ENCODE peak calls at places on chromosomes 4 and X, in five cellular contexts. K is HepG2, Z is SK-N-SH, G is K562, U is GM12878. M is an unnamed sample.

GRCh38 chrX:53071604-53072417 is 10.4 kb upstream of the TSPYL2 start:
- DNase-seq in K (peak), Z (peak), G (peak), U (peak), M (no peak)

GRCh38 chrX:155966876-155967275 is 30.6 kb upstream of the IL9R start:
- DNase-seq in K (peak), Z (peak), G (peak), U (peak), M (peak)

GRCh38 chrX:55624403-55624802 is 1.2 kb downstream of the FOXR2 start:
- DNase-seq in K (no peak), Z (no peak), G (no peak), U (no peak), M (no peak)

GRCh38 chr4:28073860-28074555 is 1213.4 kb downstream of the STIM2 start:
- DNase-seq in K (peak), Z (no peak), G (no peak), U (no peak), M (no peak)

GRCh38 chr4:164508126-164508525 is 245.8 kb upstream of the SMIM31 start:
- DNase-seq in K (no peak), Z (no peak), G (no peak), U (no peak), M (no peak)

GRCh38 chrX:48957477-48957826 is at the start of gene OTUD5:
- DNase-seq in K (peak), Z (peak), G (peak), U (no peak), M (no peak)

GRCh38 chr4:150050566-150050965 is 27.7 kb upstream of the DCLK2 start:
- DNase-seq in K (no peak), Z (no peak), G (no peak), U (no peak), M (no peak)

GRCh38 chrX:40166582-40166981 is 68.8 kb upstream of the BCOR start:
- DNase-seq in K (no peak), Z (peak), G (no peak), U (no peak), M (no peak)

GRCh38 chr4:53465891-53466290 is 88.5 kb downstream of the FIP1L1 start:
- DNase-seq in K (no peak), Z (no peak), G (no peak), U (no peak), M (no peak)

GRCh38 chr4:185728886-185729285 is 83.1 kb downstream of the SORBS2 start:
- DNase-seq in K (no peak), Z (no peak), G (no peak), U (no peak), M (no peak)
- TF ChIP-seq GABPA in K (no peak), Z (no peak), G (no peak), U (no peak), M (no peak)

GRCh38 chr4:26029512-26030131 is 115.6 kb downstream of the SMIM20 start:
- DNase-seq in K (no peak), Z (no peak), G (no peak), U (no peak), M (no peak)

GRCh38 chr4:26031704-26032103 is 117.7 kb downstream of the SMIM20 start:
- DNase-seq in K (peak), Z (no peak), G (no peak), U (no peak), M (no peak)

GRCh38 chr4:26030780-26031179 is 116.8 kb downstream of the SMIM20 start:
- DNase-seq in K (no peak), Z (no peak), G (no peak), U (no peak), M (no peak)

GRCh38 chr4:26028793-26029511 is 114.9 kb downstream of the SMIM20 start:
- DNase-seq in K (peak), Z (peak), G (peak), U (no peak), M (no peak)

GRCh38 chr4:26030260-26030667 is 116.2 kb downstream of the SMIM20 start:
- DNase-seq in K (no peak), Z (no peak), G (no peak), U (no peak), M (no peak)
- H3K27ac ChIP-seq in K (no peak), Z (no peak), G (no peak), U (no peak), M (no peak)

DNA sequence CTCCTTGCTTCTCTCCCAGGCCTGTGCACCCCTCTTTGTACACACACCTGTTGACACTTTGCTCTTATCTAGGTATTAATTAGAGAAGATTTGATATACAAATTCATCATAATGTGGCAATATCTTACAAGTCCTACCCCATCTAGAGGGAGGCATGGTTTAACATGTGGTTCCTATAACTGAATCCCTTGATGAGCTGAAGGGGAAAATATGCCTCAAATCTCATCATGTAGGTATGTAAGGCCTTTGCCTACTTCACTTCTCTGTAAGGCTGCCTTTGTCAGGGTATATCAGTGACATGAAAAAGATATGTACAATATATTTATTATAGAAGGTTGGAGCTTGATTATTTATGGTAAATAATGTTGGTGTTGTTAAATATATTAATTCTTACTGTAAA is 31.9 kb downstream of the HTR2C start:
- DNase-seq in K (no peak), Z (no peak), G (no peak), U (no peak), M (no peak)
- TF ChIP-seq REST in K (no peak), Z (no peak), G (no peak), U (no peak), M (no peak)

GRCh38 chrX:153934473-153935325 is at the start of gene NAA10:
- DNase-seq in K (peak), Z (peak), G (peak), U (no peak), M (peak)
- TF ChIP-seq GABPA in K (no peak), Z (peak), G (peak), U (peak), M (peak)

DNA sequence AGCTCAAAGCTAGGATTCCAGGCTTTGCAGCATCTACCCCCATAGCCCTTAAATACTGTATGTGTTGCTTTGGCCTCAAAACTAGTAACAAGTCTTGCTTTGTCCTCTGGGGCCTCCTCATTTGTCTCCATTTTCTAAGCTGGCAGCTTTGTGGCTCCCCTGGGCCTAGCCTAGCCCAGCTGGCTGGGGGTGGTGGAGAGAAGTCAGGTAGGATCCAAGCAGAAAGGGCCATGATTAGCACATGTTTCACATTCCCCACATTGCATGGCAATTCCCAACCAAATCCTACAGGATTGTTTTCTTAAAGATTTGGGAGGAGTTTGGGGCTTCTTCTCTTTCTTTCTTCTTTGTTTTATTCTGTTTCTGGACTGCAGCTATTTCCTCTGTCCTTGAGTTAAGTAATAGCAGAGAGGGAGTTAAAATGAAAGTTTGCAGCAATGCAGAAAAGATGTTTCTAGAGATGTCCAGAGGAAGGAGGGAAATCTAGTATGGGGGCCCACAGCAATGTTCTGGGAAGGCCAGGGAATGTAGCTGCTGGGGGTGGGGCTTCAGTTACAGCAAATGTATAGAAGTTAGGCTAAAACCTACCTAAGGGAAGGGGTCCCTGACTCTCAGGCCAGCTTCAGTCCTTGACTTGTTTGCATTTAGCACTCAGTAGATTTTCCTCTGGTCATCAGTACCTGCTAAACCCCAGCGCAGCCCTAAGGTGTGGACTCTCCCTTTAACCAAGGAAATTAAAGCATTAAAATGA is 92.0 kb downstream of the SHROOM4 start:
- DNase-seq in K (no peak), Z (no peak), G (no peak), U (no peak), M (no peak)
- H3K27ac ChIP-seq in K (no peak), Z (no peak), G (no peak), U (no peak), M (no peak)

GRCh38 chr4:48095441-48095840 is 38.6 kb downstream of the TXK start:
- DNase-seq in K (no peak), Z (no peak), G (no peak), U (no peak), M (no peak)

GRCh38 chr4:48085821-48086602 is 48.0 kb downstream of the TXK start:
- DNase-seq in K (no peak), Z (no peak), G (no peak), U (no peak), M (no peak)

GRCh38 chr4:48093949-48094550 is 40.0 kb downstream of the TXK start:
- DNase-seq in K (no peak), Z (no peak), G (peak), U (no peak), M (no peak)

GRCh38 chr4:48090621-48091020 is 43.4 kb downstream of the TXK start:
- DNase-seq in K (no peak), Z (no peak), G (no peak), U (no peak), M (no peak)
- TF ChIP-seq REST in K (no peak), Z (no peak), G (no peak), U (no peak), M (no peak)

GRCh38 chr4:155950461-155950860 is 3.2 kb downstream of the CTSO start:
- DNase-seq in K (no peak), Z (no peak), G (no peak), U (no peak), M (no peak)

GRCh38 chr4:155952546-155952945 is 1.1 kb downstream of the CTSO start:
- DNase-seq in K (no peak), Z (no peak), G (no peak), U (no peak), M (no peak)

GRCh38 chr4:155953151-155954117 is at the start of gene CTSO:
- DNase-seq in K (peak), Z (peak), G (peak), U (peak), M (peak)

GRCh38 chr4:155954939-155955338 is 1.3 kb upstream of the CTSO start:
- DNase-seq in K (peak), Z (no peak), G (no peak), U (no peak), M (no peak)

GRCh38 chr4:155954118-155954503 is 445 bp upstream of the CTSO start:
- DNase-seq in K (no peak), Z (no peak), G (no peak), U (no peak), M (no peak)
- TF ChIP-seq GABPA in K (no peak), Z (no peak), G (no peak), U (no peak), M (no peak)

GRCh38 chr4:4420421-4420820 is 33.5 kb downstream of the NSG1 start:
- DNase-seq in K (no peak), Z (no peak), G (no peak), U (no peak), M (no peak)

GRCh38 chr4:4419896-4420295 is 33.0 kb downstream of the NSG1 start:
- DNase-seq in K (no peak), Z (no peak), G (no peak), U (no peak), M (no peak)

GRCh38 chr4:4416981-4417380 is 30.1 kb downstream of the NSG1 start:
- DNase-seq in K (no peak), Z (no peak), G (no peak), U (no peak), M (no peak)

GRCh38 chr4:4417886-4418285 is 31.0 kb downstream of the NSG1 start:
- DNase-seq in K (no peak), Z (no peak), G (no peak), U (no peak), M (no peak)

GRCh38 chr4:4418676-4419370 is 31.9 kb downstream of the NSG1 start:
- DNase-seq in K (no peak), Z (no peak), G (no peak), U (no peak), M (no peak)
- H3K27ac ChIP-seq in K (no peak), Z (no peak), G (no peak), U (no peak), M (no peak)

M was measured in HL-60.